ENCODE peak calls at places on chromosomes 13 and 19, in ten cellular contexts. One of them, this sample, is unnamed.

GRCh38 chr13:68895696-68896095 is 1211.9 kb upstream of the ATXN8OS start:
- DNase-seq in body of pancreas: no peak
- DNase-seq in gastrocnemius medialis: no peak
- DNase-seq in CD4-positive, alpha-beta memory T cell: no peak
- DNase-seq in adrenal gland: no peak
- DNase-seq in lower lobe of right lung: no peak
- DNase-seq in cardiac muscle cell: no peak
- DNase-seq in MM.1S: no peak
- DNase-seq in CD4-positive, CD25-positive, alpha-beta regulatory T cell: no peak
- DNase-seq in HAP-1: no peak
- DNase-seq in this sample: no peak

GRCh38 chr13:73683746-73684145 is 450.5 kb downstream of the KLF12 start:
- DNase-seq in HAP-1: no peak
- DNase-seq in body of pancreas: no peak
- DNase-seq in CD4-positive, alpha-beta memory T cell: no peak
- DNase-seq in adrenal gland: no peak
- DNase-seq in cardiac muscle cell: no peak
- DNase-seq in CD4-positive, CD25-positive, alpha-beta regulatory T cell: no peak
- DNase-seq in lower lobe of right lung: no peak
- DNase-seq in MM.1S: no peak
- DNase-seq in gastrocnemius medialis: no peak
- DNase-seq in this sample: no peak

GRCh38 chr19:7636691-7637373 is at the start of gene STXBP2:
- DNase-seq in MM.1S: peak; percentile 90
- DNase-seq in HAP-1: peak; percentile 70
- DNase-seq in gastrocnemius medialis: no peak
- DNase-seq in cardiac muscle cell: peak; percentile 70
- DNase-seq in CD4-positive, CD25-positive, alpha-beta regulatory T cell: peak; percentile 90
- DNase-seq in lower lobe of right lung: peak; percentile 90
- DNase-seq in body of pancreas: peak; percentile 94
- DNase-seq in adrenal gland: peak; percentile 71
- DNase-seq in CD4-positive, alpha-beta memory T cell: peak; percentile 92
- DNase-seq in this sample: no peak

GRCh38 chr13:42561752-42562467 is 12.0 kb upstream of the TNFSF11 start:
- DNase-seq in gastrocnemius medialis: no peak
- DNase-seq in CD4-positive, CD25-positive, alpha-beta regulatory T cell: no peak
- DNase-seq in MM.1S: no peak
- DNase-seq in cardiac muscle cell: no peak
- DNase-seq in HAP-1: no peak
- DNase-seq in adrenal gland: no peak
- DNase-seq in CD4-positive, alpha-beta memory T cell: no peak
- DNase-seq in body of pancreas: no peak
- DNase-seq in lower lobe of right lung: no peak
- DNase-seq in this sample: no peak

GRCh38 chr19:13138171-13138915 is 11.8 kb downstream of the STX10 start:
- DNase-seq in lower lobe of right lung: no peak
- DNase-seq in MM.1S: no peak
- DNase-seq in adrenal gland: no peak
- DNase-seq in body of pancreas: no peak
- DNase-seq in gastrocnemius medialis: no peak
- DNase-seq in HAP-1: no peak
- DNase-seq in CD4-positive, CD25-positive, alpha-beta regulatory T cell: no peak
- DNase-seq in CD4-positive, alpha-beta memory T cell: no peak
- DNase-seq in cardiac muscle cell: no peak
- DNase-seq in this sample: no peak

GRCh38 chr13:31167490-31167889 is 5.8 kb upstream of the HSPH1 start:
- DNase-seq in gastrocnemius medialis: no peak
- DNase-seq in body of pancreas: no peak
- DNase-seq in HAP-1: no peak
- DNase-seq in CD4-positive, alpha-beta memory T cell: no peak
- DNase-seq in adrenal gland: no peak
- DNase-seq in CD4-positive, CD25-positive, alpha-beta regulatory T cell: no peak
- DNase-seq in MM.1S: no peak
- DNase-seq in cardiac muscle cell: no peak
- DNase-seq in lower lobe of right lung: no peak
- DNase-seq in this sample: no peak

GRCh38 chr13:20923272-20923671 is 20.7 kb upstream of the XPO4 start:
- DNase-seq in CD4-positive, alpha-beta memory T cell: no peak
- DNase-seq in lower lobe of right lung: no peak
- DNase-seq in CD4-positive, CD25-positive, alpha-beta regulatory T cell: no peak
- DNase-seq in MM.1S: no peak
- DNase-seq in adrenal gland: no peak
- DNase-seq in cardiac muscle cell: no peak
- DNase-seq in gastrocnemius medialis: no peak
- DNase-seq in HAP-1: no peak
- DNase-seq in body of pancreas: no peak
- DNase-seq in this sample: peak; percentile 78

GRCh38 chr19:16051254-16052025 is 24.9 kb upstream of the TPM4 start:
- DNase-seq in HAP-1: no peak
- DNase-seq in CD4-positive, CD25-positive, alpha-beta regulatory T cell: peak; percentile 22
- DNase-seq in CD4-positive, alpha-beta memory T cell: peak; percentile 77
- DNase-seq in adrenal gland: no peak
- DNase-seq in lower lobe of right lung: peak; percentile 20
- DNase-seq in body of pancreas: no peak
- DNase-seq in gastrocnemius medialis: no peak
- DNase-seq in cardiac muscle cell: no peak
- DNase-seq in MM.1S: peak; percentile 18
- DNase-seq in this sample: no peak

GRCh38 chr13:65914707-65915106 is 1315.4 kb downstream of the PCDH9 start:
- DNase-seq in adrenal gland: no peak
- DNase-seq in CD4-positive, alpha-beta memory T cell: no peak
- DNase-seq in cardiac muscle cell: no peak
- DNase-seq in MM.1S: no peak
- DNase-seq in gastrocnemius medialis: no peak
- DNase-seq in HAP-1: no peak
- DNase-seq in body of pancreas: no peak
- DNase-seq in lower lobe of right lung: no peak
- DNase-seq in CD4-positive, CD25-positive, alpha-beta regulatory T cell: no peak
- DNase-seq in this sample: no peak

GRCh38 chr19:31448221-31448657 is 99.0 kb upstream of the TSHZ3 start:
- DNase-seq in HAP-1: no peak
- DNase-seq in gastrocnemius medialis: peak; percentile 55
- DNase-seq in CD4-positive, CD25-positive, alpha-beta regulatory T cell: no peak
- DNase-seq in CD4-positive, alpha-beta memory T cell: no peak
- DNase-seq in adrenal gland: no peak
- DNase-seq in lower lobe of right lung: peak; percentile 53
- DNase-seq in cardiac muscle cell: peak; percentile 3
- DNase-seq in MM.1S: no peak
- DNase-seq in body of pancreas: peak; percentile 39
- DNase-seq in this sample: peak; percentile 100

GRCh38 chr19:5298502-5298901 is 42.1 kb downstream of the PTPRS start:
- DNase-seq in MM.1S: no peak
- DNase-seq in gastrocnemius medialis: no peak
- DNase-seq in CD4-positive, CD25-positive, alpha-beta regulatory T cell: no peak
- DNase-seq in lower lobe of right lung: peak; percentile 86
- DNase-seq in body of pancreas: peak; percentile 86
- DNase-seq in CD4-positive, alpha-beta memory T cell: no peak
- DNase-seq in adrenal gland: no peak
- DNase-seq in cardiac muscle cell: no peak
- DNase-seq in HAP-1: no peak
- DNase-seq in this sample: no peak

GRCh38 chr13:99797716-99798115 is 173.9 kb downstream of the ZIC5 start:
- DNase-seq in lower lobe of right lung: no peak
- DNase-seq in HAP-1: no peak
- DNase-seq in CD4-positive, alpha-beta memory T cell: no peak
- DNase-seq in MM.1S: no peak
- DNase-seq in adrenal gland: no peak
- DNase-seq in cardiac muscle cell: no peak
- DNase-seq in body of pancreas: no peak
- DNase-seq in gastrocnemius medialis: no peak
- DNase-seq in CD4-positive, CD25-positive, alpha-beta regulatory T cell: no peak
- DNase-seq in this sample: no peak

GRCh38 chr19:3075605-3076431 is 13.5 kb upstream of the TLE5 start:
- DNase-seq in adrenal gland: peak; percentile 71
- DNase-seq in HAP-1: peak; percentile 86
- DNase-seq in CD4-positive, CD25-positive, alpha-beta regulatory T cell: peak; percentile 61
- DNase-seq in gastrocnemius medialis: no peak
- DNase-seq in cardiac muscle cell: peak; percentile 61
- DNase-seq in MM.1S: peak; percentile 43
- DNase-seq in CD4-positive, alpha-beta memory T cell: peak; percentile 65
- DNase-seq in lower lobe of right lung: peak; percentile 79
- DNase-seq in body of pancreas: peak; percentile 77
- DNase-seq in this sample: no peak

GRCh38 chr19:3083964-3084363 is 10.2 kb upstream of the GNA11 start:
- DNase-seq in body of pancreas: no peak
- DNase-seq in CD4-positive, alpha-beta memory T cell: no peak
- DNase-seq in CD4-positive, CD25-positive, alpha-beta regulatory T cell: no peak
- DNase-seq in adrenal gland: no peak
- DNase-seq in gastrocnemius medialis: no peak
- DNase-seq in HAP-1: no peak
- DNase-seq in cardiac muscle cell: no peak
- DNase-seq in MM.1S: no peak
- DNase-seq in lower lobe of right lung: no peak
- DNase-seq in this sample: no peak

GRCh38 chr19:3079578-3079977 is 14.6 kb upstream of the GNA11 start:
- DNase-seq in adrenal gland: no peak
- DNase-seq in CD4-positive, CD25-positive, alpha-beta regulatory T cell: no peak
- DNase-seq in HAP-1: no peak
- DNase-seq in lower lobe of right lung: no peak
- DNase-seq in gastrocnemius medialis: no peak
- DNase-seq in CD4-positive, alpha-beta memory T cell: no peak
- DNase-seq in body of pancreas: no peak
- DNase-seq in cardiac muscle cell: no peak
- DNase-seq in MM.1S: no peak
- DNase-seq in this sample: no peak

GRCh38 chr19:3082331-3082730 is 11.8 kb upstream of the GNA11 start:
- DNase-seq in body of pancreas: no peak
- DNase-seq in HAP-1: no peak
- DNase-seq in CD4-positive, alpha-beta memory T cell: no peak
- DNase-seq in MM.1S: no peak
- DNase-seq in CD4-positive, CD25-positive, alpha-beta regulatory T cell: no peak
- DNase-seq in gastrocnemius medialis: no peak
- DNase-seq in cardiac muscle cell: no peak
- DNase-seq in lower lobe of right lung: no peak
- DNase-seq in adrenal gland: no peak
- DNase-seq in this sample: no peak

DNA sequence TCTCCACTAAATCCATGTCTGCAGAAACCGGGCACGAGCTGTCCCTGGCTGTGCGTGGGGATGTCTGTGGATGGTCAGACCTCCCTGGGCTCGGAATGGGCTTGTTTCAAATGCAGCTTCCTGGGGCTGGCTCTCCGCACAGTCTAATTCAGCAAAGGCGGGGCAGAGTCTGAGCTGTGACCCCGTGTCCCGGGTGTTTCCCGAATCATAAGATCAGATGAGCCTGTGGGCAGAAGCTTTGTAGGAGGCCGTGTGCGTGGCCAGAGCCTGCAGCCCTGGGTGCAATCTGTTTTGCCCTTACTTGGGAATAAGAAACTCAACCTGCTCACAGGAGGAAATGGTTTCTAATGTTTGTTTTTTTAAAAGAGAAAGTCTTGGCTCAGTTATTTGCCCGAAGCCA is 13.9 kb upstream of the GNA11 start:
- DNase-seq in cardiac muscle cell: no peak
- DNase-seq in HAP-1: no peak
- DNase-seq in MM.1S: no peak
- DNase-seq in CD4-positive, CD25-positive, alpha-beta regulatory T cell: no peak
- DNase-seq in gastrocnemius medialis: no peak
- DNase-seq in body of pancreas: no peak
- DNase-seq in adrenal gland: no peak
- DNase-seq in CD4-positive, alpha-beta memory T cell: no peak
- DNase-seq in lower lobe of right lung: no peak
- DNase-seq in this sample: no peak
- H3K4me3 ChIP-seq in cardiac muscle cell: no peak overlapping the region
- H3K4me3 ChIP-seq in HAP-1: no peak overlapping the region
- H3K4me3 ChIP-seq in MM.1S: no peak overlapping the region
- H3K4me3 ChIP-seq in CD4-positive, CD25-positive, alpha-beta regulatory T cell: no peak overlapping the region
- H3K4me3 ChIP-seq in gastrocnemius medialis: no peak overlapping the region
- H3K4me3 ChIP-seq in body of pancreas: no peak overlapping the region
- H3K4me3 ChIP-seq in adrenal gland: no peak overlapping the region
- H3K4me3 ChIP-seq in CD4-positive, alpha-beta memory T cell: no peak overlapping the region
- H3K4me3 ChIP-seq in lower lobe of right lung: no peak overlapping the region
- H3K4me3 ChIP-seq in this sample: no peak overlapping the region

DNA sequence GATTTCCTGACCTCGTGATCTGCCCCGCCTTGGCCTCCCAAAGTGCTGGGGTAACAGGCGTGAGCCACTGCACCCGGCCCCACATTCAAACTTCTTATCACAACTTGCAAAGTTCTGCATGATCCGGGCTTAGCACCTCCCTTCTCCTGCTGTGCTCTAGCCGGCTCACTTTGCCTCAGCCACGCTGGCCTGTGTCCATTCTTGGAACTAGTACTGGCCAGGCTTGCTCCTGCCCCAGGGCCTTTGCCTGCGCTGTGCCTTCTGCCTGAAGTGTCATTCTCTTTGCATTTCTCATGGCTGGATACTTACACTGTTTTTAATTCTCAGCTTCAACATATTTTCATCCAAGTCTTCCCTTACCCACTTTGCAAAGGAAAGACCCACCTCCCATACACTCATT is 29.9 kb downstream of the CACNG6 start:
- DNase-seq in adrenal gland: no peak
- DNase-seq in gastrocnemius medialis: no peak
- DNase-seq in lower lobe of right lung: no peak
- DNase-seq in CD4-positive, alpha-beta memory T cell: no peak
- DNase-seq in CD4-positive, CD25-positive, alpha-beta regulatory T cell: no peak
- DNase-seq in HAP-1: no peak
- DNase-seq in body of pancreas: no peak
- DNase-seq in MM.1S: no peak
- DNase-seq in cardiac muscle cell: no peak
- DNase-seq in this sample: no peak
- H3K4me1 ChIP-seq in adrenal gland: no peaks in the 10 kb centered on the region
- H3K4me1 ChIP-seq in gastrocnemius medialis: no peaks in the 10 kb centered on the region
- H3K4me1 ChIP-seq in lower lobe of right lung: peaks cover 7% of the 10 kb centered on the region
- H3K4me1 ChIP-seq in CD4-positive, alpha-beta memory T cell: peaks cover 5% of the 10 kb centered on the region
- H3K4me1 ChIP-seq in CD4-positive, CD25-positive, alpha-beta regulatory T cell: no peaks in the 10 kb centered on the region
- H3K4me1 ChIP-seq in HAP-1: no peaks in the 10 kb centered on the region
- H3K4me1 ChIP-seq in body of pancreas: peaks cover 11% of the 10 kb centered on the region
- H3K4me1 ChIP-seq in MM.1S: no peaks in the 10 kb centered on the region
- H3K4me1 ChIP-seq in cardiac muscle cell: peaks cover 4% of the 10 kb centered on the region
- H3K4me1 ChIP-seq in this sample: no peaks in the 10 kb centered on the region

GRCh38 chr19:36245210-36246005 is 30.5 kb downstream of the ZNF146 start:
- DNase-seq in lower lobe of right lung: no peak
- DNase-seq in adrenal gland: no peak
- DNase-seq in HAP-1: no peak
- DNase-seq in CD4-positive, alpha-beta memory T cell: no peak
- DNase-seq in MM.1S: no peak
- DNase-seq in CD4-positive, CD25-positive, alpha-beta regulatory T cell: no peak
- DNase-seq in gastrocnemius medialis: no peak
- DNase-seq in body of pancreas: peak; percentile 26
- DNase-seq in cardiac muscle cell: no peak
- DNase-seq in this sample: no peak
- H3K9me3 ChIP-seq in lower lobe of right lung: peaks cover 22% of the 10 kb centered on the region
- H3K9me3 ChIP-seq in adrenal gland: no peaks in the 10 kb centered on the region
- H3K9me3 ChIP-seq in HAP-1: peaks cover 15% of the 10 kb centered on the region
- H3K9me3 ChIP-seq in CD4-positive, alpha-beta memory T cell: no peaks in the 10 kb centered on the region
- H3K9me3 ChIP-seq in MM.1S: no peaks in the 10 kb centered on the region
- H3K9me3 ChIP-seq in CD4-positive, CD25-positive, alpha-beta regulatory T cell: peaks cover 72% of the 10 kb centered on the region
- H3K9me3 ChIP-seq in gastrocnemius medialis: no peaks in the 10 kb centered on the region
- H3K9me3 ChIP-seq in body of pancreas: no peaks in the 10 kb centered on the region
- H3K9me3 ChIP-seq in cardiac muscle cell: no peaks in the 10 kb centered on the region
- H3K9me3 ChIP-seq in this sample: no peaks in the 10 kb centered on the region

DNA sequence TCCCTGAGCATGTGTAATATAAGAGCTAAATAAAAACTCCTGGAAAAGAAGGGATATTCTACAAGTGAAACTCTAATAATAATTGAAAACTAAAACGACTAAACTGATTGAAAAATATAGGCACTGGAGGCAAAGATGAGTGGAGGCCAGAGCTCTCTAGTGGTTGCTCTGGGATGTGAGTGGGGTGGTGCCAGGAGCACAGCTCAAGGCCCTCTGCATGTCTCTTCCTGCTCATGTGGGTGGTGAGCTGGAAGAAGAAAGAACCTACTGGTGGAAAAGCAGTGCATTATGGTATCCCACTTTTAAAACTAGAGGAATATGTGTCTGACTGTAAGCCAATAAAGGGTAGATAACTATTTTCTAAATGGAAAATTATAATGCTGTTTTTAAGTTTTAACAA is 15.8 kb upstream of the ARHGEF7 start:
- DNase-seq in HAP-1: no peak
- DNase-seq in CD4-positive, CD25-positive, alpha-beta regulatory T cell: no peak
- DNase-seq in cardiac muscle cell: no peak
- DNase-seq in gastrocnemius medialis: no peak
- DNase-seq in CD4-positive, alpha-beta memory T cell: no peak
- DNase-seq in adrenal gland: no peak
- DNase-seq in MM.1S: no peak
- DNase-seq in body of pancreas: no peak
- DNase-seq in lower lobe of right lung: no peak
- DNase-seq in this sample: no peak
- H3K4me3 ChIP-seq in HAP-1: no peak overlapping the region
- H3K4me3 ChIP-seq in CD4-positive, CD25-positive, alpha-beta regulatory T cell: no peak overlapping the region
- H3K4me3 ChIP-seq in cardiac muscle cell: no peak overlapping the region
- H3K4me3 ChIP-seq in gastrocnemius medialis: no peak overlapping the region
- H3K4me3 ChIP-seq in CD4-positive, alpha-beta memory T cell: no peak overlapping the region
- H3K4me3 ChIP-seq in adrenal gland: no peak overlapping the region
- H3K4me3 ChIP-seq in MM.1S: no peak overlapping the region
- H3K4me3 ChIP-seq in body of pancreas: no peak overlapping the region
- H3K4me3 ChIP-seq in lower lobe of right lung: no peak overlapping the region
- H3K4me3 ChIP-seq in this sample: no peak overlapping the region

This sample was measured in SJCRH30.